ENCODE peak calls at places on chromosomes 13 and 19, in nine cellular contexts. I is stimulated activated CD4-positive, alpha-beta T cell treated with anti-CD3 and anti-CD28 coated beads, Interleukin-12 subunit alpha, Interleukin-12 subunit beta, amount 100 ng/mL, for 24 hours; P is stimulated activated CD8-positive, alpha-beta memory T cell treated with anti-CD3 and anti-CD28 coated beads, Interleukin-4, amount 100 ng/mL, for 48 hours; X is NCI-H2029; J is EL; V is renal cortical epithelial cell; G is stimulated activated naive CD4-positive, alpha-beta T cell; W is testis; R is endothelial cell. B is an unnamed sample.

GRCh38 chr13:44506719-44507118 is 69.4 kb downstream of the TSC22D1 start:
- DNase-seq in I (no peak), P (no peak), X (no peak), J (no peak), V (no peak), G (no peak), W (no peak), R (no peak), B (no peak)

GRCh38 chr19:19434483-19435045 is 29.1 kb downstream of the GATAD2A start:
- DNase-seq in I (no peak), P (no peak), X (no peak), J (no peak), V (no peak), G (no peak), W (peak), R (no peak), B (no peak)

GRCh38 chr13:47109028-47109427 is 212.2 kb upstream of the HTR2A start:
- DNase-seq in I (no peak), P (no peak), X (no peak), J (no peak), V (no peak), G (peak), W (no peak), R (no peak), B (no peak)

GRCh38 chr13:22940090-22940710 is 240.6 kb upstream of the SGCG start:
- DNase-seq in I (no peak), P (no peak), X (no peak), J (no peak), V (no peak), G (no peak), W (no peak), R (no peak), B (no peak)

GRCh38 chr13:111303559-111303958 is 16.9 kb upstream of the TEX29 start:
- DNase-seq in I (no peak), P (no peak), X (no peak), J (no peak), V (no peak), G (no peak), W (no peak), R (no peak), B (no peak)

GRCh38 chr19:1000095-1000494 is at the start of gene GRIN3B:
- DNase-seq in I (peak), P (peak), X (no peak), J (peak), V (no peak), G (peak), W (peak), R (peak), B (peak)

GRCh38 chr13:105213512-105213911 is 1322.0 kb downstream of the EFNB2 start:
- DNase-seq in I (no peak), P (no peak), X (no peak), J (no peak), V (no peak), G (no peak), W (no peak), R (no peak), B (peak)

GRCh38 chr13:46168341-46168740 is 13.6 kb downstream of the LCP1 start:
- DNase-seq in I (peak), P (peak), X (no peak), J (peak), V (peak), G (peak), W (peak), R (no peak), B (no peak)

GRCh38 chr13:74667656-74668055 is 533.5 kb upstream of the KLF12 start:
- DNase-seq in I (no peak), P (no peak), X (no peak), J (no peak), V (no peak), G (no peak), W (no peak), R (no peak), B (no peak)

GRCh38 chr19:32674959-32675719 is at the start of gene ANKRD27:
- DNase-seq in I (peak), P (peak), X (peak), J (peak), V (peak), G (peak), W (peak), R (peak), B (peak)

GRCh38 chr13:97224544-97225324 is 2.6 kb downstream of the MBNL2 start:
- DNase-seq in I (no peak), P (no peak), X (peak), J (peak), V (peak), G (peak), W (no peak), R (no peak), B (no peak)

GRCh38 chr13:41546372-41547252 is 89.3 kb downstream of the RGCC start:
- DNase-seq in I (no peak), P (peak), X (no peak), J (peak), V (peak), G (no peak), W (no peak), R (no peak), B (no peak)

GRCh38 chr19:9189538-9189937 is 10.8 kb downstream of the OR7D2 start:
- DNase-seq in I (no peak), P (no peak), X (no peak), J (no peak), V (no peak), G (no peak), W (no peak), R (no peak), B (peak)

GRCh38 chr19:45569619-45570421 is 14.8 kb downstream of the OPA3 start:
- DNase-seq in I (peak), P (peak), X (no peak), J (peak), V (peak), G (peak), W (peak), R (peak), B (peak)

GRCh38 chr19:17332677-17333581 is 1.7 kb downstream of the ANO8 start:
- DNase-seq in I (no peak), P (peak), X (peak), J (peak), V (peak), G (peak), W (peak), R (no peak), B (peak)

GRCh38 chr13:102693781-102694180 is 1.1 kb downstream of the METTL21C start:
- DNase-seq in I (no peak), P (no peak), X (no peak), J (peak), V (no peak), G (no peak), W (no peak), R (no peak), B (no peak)

GRCh38 chr13:87677043-87677333 is 5.8 kb downstream of the SLITRK5 start:
- DNase-seq in I (no peak), P (no peak), X (no peak), J (no peak), V (no peak), G (no peak), W (no peak), R (no peak), B (no peak)

GRCh38 chr19:19955208-19955607 is 54.5 kb downstream of the ZNF93 start:
- DNase-seq in I (no peak), P (no peak), X (no peak), J (no peak), V (no peak), G (no peak), W (no peak), R (no peak), B (no peak)

GRCh38 chr19:5395541-5395940 is 54.9 kb upstream of the PTPRS start:
- DNase-seq in I (no peak), P (no peak), X (no peak), J (no peak), V (no peak), G (no peak), W (no peak), R (no peak), B (no peak)

GRCh38 chr13:104372128-104372527 is 1305.9 kb upstream of the SLC10A2 start:
- DNase-seq in I (no peak), P (no peak), X (no peak), J (no peak), V (no peak), G (no peak), W (no peak), R (no peak), B (no peak)

GRCh38 chr19:6125571-6125989 is 9.9 kb upstream of the ACSBG2 start:
- DNase-seq in I (peak), P (peak), X (peak), J (peak), V (peak), G (peak), W (peak), R (peak), B (peak)

GRCh38 chr13:77810891-77811290 is 107.7 kb downstream of the EDNRB start:
- DNase-seq in I (no peak), P (no peak), X (no peak), J (no peak), V (no peak), G (no peak), W (no peak), R (no peak), B (no peak)

GRCh38 chr13:87769445-87769844 is 98.3 kb downstream of the SLITRK5 start:
- DNase-seq in I (no peak), P (no peak), X (no peak), J (no peak), V (no peak), G (no peak), W (no peak), R (no peak), B (no peak)

GRCh38 chr13:24022568-24022967 is 125.3 kb upstream of the C1QTNF9B start:
- DNase-seq in I (no peak), P (no peak), X (no peak), J (no peak), V (no peak), G (no peak), W (no peak), R (no peak), B (no peak)

GRCh38 chr13:42867232-42867631 is 85.8 kb downstream of the FAM216B start:
- DNase-seq in I (no peak), P (no peak), X (no peak), J (no peak), V (no peak), G (no peak), W (no peak), R (no peak), B (no peak)

GRCh38 chr19:54875506-54875905 is 1.5 kb downstream of the FCAR start:
- DNase-seq in I (no peak), P (no peak), X (no peak), J (no peak), V (no peak), G (no peak), W (no peak), R (no peak), B (no peak)

GRCh38 chr13:99892189-99892588 is 79.4 kb downstream of the ZIC5 start:
- DNase-seq in I (no peak), P (no peak), X (no peak), J (no peak), V (no peak), G (no peak), W (no peak), R (no peak), B (peak)

GRCh38 chr13:114057131-114058050 is 75.0 kb downstream of the RASA3 start:
- DNase-seq in I (no peak), P (no peak), X (no peak), J (no peak), V (no peak), G (no peak), W (no peak), R (no peak), B (no peak)

GRCh38 chr13:30021611-30022010 is 171.2 kb upstream of the UBL3 start:
- DNase-seq in I (no peak), P (no peak), X (no peak), J (peak), V (no peak), G (no peak), W (no peak), R (no peak), B (no peak)

GRCh38 chr19:54477650-54478049 is 4.6 kb upstream of the CDC42EP5 start:
- DNase-seq in I (no peak), P (no peak), X (no peak), J (no peak), V (no peak), G (no peak), W (no peak), R (no peak), B (no peak)

GRCh38 chr19:11530432-11530831 is 1.5 kb upstream of the ECSIT start:
- DNase-seq in I (peak), P (peak), X (peak), J (peak), V (peak), G (peak), W (peak), R (peak), B (peak)

GRCh38 chr19:46299004-46299509 is 2.2 kb downstream of the HIF3A start:
- DNase-seq in I (no peak), P (no peak), X (peak), J (peak), V (peak), G (no peak), W (peak), R (no peak), B (no peak)

GRCh38 chr13:39536906-39537305 is 66.1 kb downstream of the LHFPL6 start:
- DNase-seq in I (no peak), P (no peak), X (no peak), J (no peak), V (peak), G (no peak), W (no peak), R (no peak), B (no peak)

GRCh38 chr13:108227651-108228272 is 9.6 kb downstream of the ABHD13 start:
- DNase-seq in I (no peak), P (peak), X (no peak), J (peak), V (peak), G (peak), W (no peak), R (peak), B (no peak)

GRCh38 chr13:30113531-30113930 is 193.8 kb downstream of the KATNAL1 start:
- DNase-seq in I (no peak), P (no peak), X (no peak), J (no peak), V (no peak), G (no peak), W (peak), R (no peak), B (no peak)

GRCh38 chr13:49098198-49098597 is 121.9 kb upstream of the MLNR start:
- DNase-seq in I (no peak), P (no peak), X (no peak), J (peak), V (peak), G (no peak), W (no peak), R (no peak), B (no peak)

GRCh38 chr19:29687244-29687896 is 22.1 kb downstream of the PLEKHF1 start:
- DNase-seq in I (peak), P (peak), X (no peak), J (peak), V (peak), G (no peak), W (no peak), R (no peak), B (no peak)

GRCh38 chr13:99614465-99614885 is 113.2 kb downstream of the TM9SF2 start:
- DNase-seq in I (no peak), P (no peak), X (no peak), J (peak), V (peak), G (peak), W (peak), R (no peak), B (peak)

GRCh38 chr19:46372901-46373572 is 26.1 kb downstream of the PPP5C start:
- DNase-seq in I (no peak), P (no peak), X (no peak), J (no peak), V (no peak), G (no peak), W (no peak), R (peak), B (peak)

B was measured in H9.